ENCODE peak calls at places on chromosomes 12 and 14, in eight cellular contexts. One of them, this sample, is unnamed.

GRCh38 chr14:89507521-89507920 is 90.5 kb upstream of the FOXN3 start:
- DNase-seq in GM12891: no peak
- DNase-seq in left cardiac atrium: no peak
- DNase-seq in thoracic aorta: no peak
- DNase-seq in ACHN: peak
- DNase-seq in endothelial cell: no peak
- DNase-seq in AG09309: peak
- DNase-seq in H1: no peak
- DNase-seq in this sample: no peak

GRCh38 chr12:98532687-98533304 is 17.4 kb downstream of the TMPO start:
- DNase-seq in AG09309: no peak
- DNase-seq in left cardiac atrium: no peak
- DNase-seq in endothelial cell: peak
- DNase-seq in thoracic aorta: no peak
- DNase-seq in ACHN: peak
- DNase-seq in H1: no peak
- DNase-seq in GM12891: no peak
- DNase-seq in this sample: no peak

GRCh38 chr14:41146391-41146790 is 460.3 kb upstream of the LRFN5 start:
- DNase-seq in AG09309: no peak
- DNase-seq in left cardiac atrium: no peak
- DNase-seq in GM12891: no peak
- DNase-seq in ACHN: no peak
- DNase-seq in thoracic aorta: no peak
- DNase-seq in H1: peak
- DNase-seq in endothelial cell: no peak
- DNase-seq in this sample: no peak

GRCh38 chr12:120706029-120706428 is 4.2 kb upstream of the UNC119B start:
- DNase-seq in endothelial cell: no peak
- DNase-seq in GM12891: no peak
- DNase-seq in H1: no peak
- DNase-seq in left cardiac atrium: no peak
- DNase-seq in thoracic aorta: no peak
- DNase-seq in ACHN: no peak
- DNase-seq in AG09309: no peak
- DNase-seq in this sample: no peak

GRCh38 chr14:106875503-106875902 is 1349.1 kb downstream of the TMEM121 start:
- DNase-seq in H1: no peak
- DNase-seq in ACHN: no peak
- DNase-seq in endothelial cell: no peak
- DNase-seq in thoracic aorta: no peak
- DNase-seq in AG09309: no peak
- DNase-seq in left cardiac atrium: no peak
- DNase-seq in GM12891: no peak
- DNase-seq in this sample: no peak

GRCh38 chr12:94244165-94245133 is 96.1 kb downstream of the PLXNC1 start:
- DNase-seq in GM12891: no peak
- DNase-seq in ACHN: no peak
- DNase-seq in thoracic aorta: no peak
- DNase-seq in AG09309: no peak
- DNase-seq in endothelial cell: no peak
- DNase-seq in left cardiac atrium: no peak
- DNase-seq in H1: no peak
- DNase-seq in this sample: no peak

GRCh38 chr12:108699955-108700563 is 31.3 kb downstream of the CORO1C start:
- DNase-seq in left cardiac atrium: no peak
- DNase-seq in ACHN: no peak
- DNase-seq in endothelial cell: peak
- DNase-seq in GM12891: no peak
- DNase-seq in thoracic aorta: no peak
- DNase-seq in AG09309: no peak
- DNase-seq in H1: no peak
- DNase-seq in this sample: no peak

GRCh38 chr12:29176951-29177350 is 27.9 kb downstream of the FAR2 start:
- DNase-seq in thoracic aorta: no peak
- DNase-seq in H1: no peak
- DNase-seq in GM12891: no peak
- DNase-seq in AG09309: peak
- DNase-seq in endothelial cell: no peak
- DNase-seq in left cardiac atrium: no peak
- DNase-seq in ACHN: no peak
- DNase-seq in this sample: no peak

GRCh38 chr14:79204591-79204990 is 1006.7 kb downstream of the DIO2 start:
- DNase-seq in AG09309: no peak
- DNase-seq in H1: no peak
- DNase-seq in endothelial cell: no peak
- DNase-seq in left cardiac atrium: no peak
- DNase-seq in ACHN: no peak
- DNase-seq in thoracic aorta: no peak
- DNase-seq in GM12891: no peak
- DNase-seq in this sample: no peak

GRCh38 chr14:49089078-49089477 is 497.1 kb downstream of the RPS29 start:
- DNase-seq in ACHN: no peak
- DNase-seq in thoracic aorta: no peak
- DNase-seq in endothelial cell: no peak
- DNase-seq in GM12891: no peak
- DNase-seq in H1: no peak
- DNase-seq in left cardiac atrium: no peak
- DNase-seq in AG09309: no peak
- DNase-seq in this sample: no peak

GRCh38 chr12:77032406-77032805 is 33.0 kb downstream of the E2F7 start:
- DNase-seq in AG09309: peak
- DNase-seq in GM12891: no peak
- DNase-seq in thoracic aorta: no peak
- DNase-seq in endothelial cell: no peak
- DNase-seq in left cardiac atrium: no peak
- DNase-seq in ACHN: peak
- DNase-seq in H1: no peak
- DNase-seq in this sample: no peak

GRCh38 chr14:86662334-86662733 is 1132.4 kb downstream of the FLRT2 start:
- DNase-seq in thoracic aorta: no peak
- DNase-seq in ACHN: no peak
- DNase-seq in endothelial cell: no peak
- DNase-seq in AG09309: no peak
- DNase-seq in H1: no peak
- DNase-seq in left cardiac atrium: no peak
- DNase-seq in GM12891: no peak
- DNase-seq in this sample: no peak

GRCh38 chr14:71235865-71236264 is 328.6 kb downstream of the PCNX1 start:
- DNase-seq in GM12891: no peak
- DNase-seq in endothelial cell: no peak
- DNase-seq in thoracic aorta: peak
- DNase-seq in ACHN: no peak
- DNase-seq in H1: no peak
- DNase-seq in AG09309: peak
- DNase-seq in left cardiac atrium: peak
- DNase-seq in this sample: no peak